ENCODE peak calls at places on chromosomes 5 and 9, in ten cellular contexts. T is DMS153; H is frontal cortex; W is fibroblast of pulmonary artery; B is stimulated activated CD8-positive, alpha-beta memory T cell treated with anti-CD3 and anti-CD28 coated beads, Interleukin-7, amount 100 ng/mL, for 24 hours; O is HCEC 1CT; C is suprapubic skin; G is AG04449; N is foreskin fibroblast; L is anterior cingulate cortex. E is an unnamed sample.

GRCh38 chr5:179700401-179700918 is 1.7 kb downstream of the CANX start:
- DNase-seq in W (no peak), B (no peak), N (peak), L (no peak), O (no peak), T (no peak), G (no peak), H (no peak), C (no peak), E (peak)

GRCh38 chr9:12838546-12838945 is 63.7 kb downstream of the LURAP1L start:
- DNase-seq in G (no peak), W (peak), O (no peak), T (no peak), N (no peak), C (no peak), B (no peak), H (no peak), L (no peak), E (peak)

GRCh38 chr9:95171001-95171400 is 146.5 kb downstream of the FANCC start:
- DNase-seq in N (peak), W (peak), T (peak), C (no peak), B (no peak), H (no peak), L (no peak), G (no peak), O (peak), E (peak)

GRCh38 chr5:137470111-137470920 is 28.8 kb downstream of the SPOCK1 start:
- DNase-seq in W (peak), L (no peak), H (no peak), C (no peak), N (peak), G (peak), T (no peak), B (no peak), O (peak), E (peak)

GRCh38 chr5:87121315-87122170 is 146.1 kb upstream of the RASA1 start:
- DNase-seq in C (no peak), O (peak), T (no peak), H (peak), L (no peak), N (peak), B (no peak), G (peak), W (peak), E (peak)

GRCh38 chr9:79976501-79977444 is 405.0 kb downstream of the TLE4 start:
- DNase-seq in H (no peak), C (no peak), L (no peak), O (no peak), N (no peak), T (peak), G (no peak), B (no peak), W (no peak), E (no peak)

GRCh38 chr5:159463590-159464321 is 133.5 kb upstream of the IL12B start:
- DNase-seq in H (no peak), G (no peak), B (no peak), L (no peak), T (no peak), N (peak), O (no peak), C (no peak), W (peak), E (peak)

GRCh38 chr9:131500939-131501541 is 1.7 kb upstream of the POMT1 start:
- DNase-seq in T (no peak), C (no peak), N (peak), H (no peak), W (peak), O (peak), G (peak), L (no peak), B (peak), E (no peak)

GRCh38 chr5:16178745-16179372 is 732 bp downstream of the MARCHF11 start:
- DNase-seq in C (no peak), B (no peak), T (peak), W (peak), L (peak), G (no peak), N (peak), H (peak), O (peak), E (peak)

GRCh38 chr5:11619339-11620028 is 284.8 kb downstream of the CTNND2 start:
- DNase-seq in T (no peak), O (no peak), L (no peak), N (no peak), B (no peak), G (no peak), C (no peak), H (peak), W (no peak), E (no peak)

GRCh38 chr9:93288891-93289883 is 105.2 kb downstream of the WNK2 start:
- DNase-seq in B (no peak), T (no peak), C (no peak), L (no peak), W (peak), N (peak), O (peak), G (no peak), H (peak), E (peak)

GRCh38 chr9:17630531-17630949 is 51.7 kb downstream of the SH3GL2 start:
- DNase-seq in W (no peak), T (no peak), N (peak), C (no peak), G (no peak), L (no peak), H (no peak), O (no peak), B (no peak), E (no peak)

GRCh38 chr9:124298646-124299235 is 41.0 kb downstream of the NEK6 start:
- DNase-seq in N (no peak), H (no peak), G (no peak), W (no peak), B (no peak), C (no peak), T (no peak), O (no peak), L (no peak), E (no peak)

GRCh38 chr5:131322926-131323325 is 59.1 kb downstream of the CDC42SE2 start:
- DNase-seq in C (no peak), O (no peak), B (no peak), T (no peak), G (no peak), W (no peak), H (no peak), N (no peak), L (no peak), E (no peak)

GRCh38 chr5:138459311-138459710 is 6.0 kb upstream of the EGR1 start:
- DNase-seq in O (no peak), L (peak), C (no peak), H (no peak), B (peak), T (no peak), W (no peak), N (no peak), G (no peak), E (no peak)

GRCh38 chr9:93108301-93109041 is 12.5 kb downstream of the CARD19 start:
- DNase-seq in C (peak), B (no peak), L (no peak), N (no peak), G (no peak), W (no peak), T (no peak), H (no peak), O (no peak), E (no peak)

GRCh38 chr5:132267931-132268501 is 10.5 kb downstream of the PDLIM4 start:
- DNase-seq in C (no peak), T (no peak), N (no peak), G (no peak), H (no peak), O (no peak), L (no peak), W (no peak), B (no peak), E (no peak)

GRCh38 chr5:1753490-1753889 is 46.1 kb downstream of the MRPL36 start:
- DNase-seq in N (no peak), G (no peak), H (no peak), C (peak), L (no peak), B (no peak), T (no peak), O (no peak), W (no peak), E (no peak)

GRCh38 chr5:143887901-143888648 is 76.1 kb downstream of the HMHB1 start:
- DNase-seq in O (peak), B (no peak), W (peak), G (peak), N (peak), C (no peak), L (no peak), T (no peak), H (no peak), E (peak)

GRCh38 chr5:115366223-115366622 is 69.8 kb upstream of the CCDC112 start:
- DNase-seq in C (no peak), H (no peak), O (peak), N (peak), T (no peak), B (no peak), G (peak), L (no peak), W (peak), E (peak)

GRCh38 chr5:127994087-127994660 is 89.4 kb upstream of the SLC12A2 start:
- DNase-seq in G (no peak), N (no peak), W (no peak), L (no peak), C (no peak), H (no peak), B (no peak), T (no peak), O (no peak), E (no peak)

GRCh38 chr5:6317133-6317532 is 61.2 kb downstream of the MED10 start:
- DNase-seq in C (no peak), N (no peak), T (no peak), H (no peak), W (no peak), G (no peak), L (no peak), B (no peak), O (no peak), E (no peak)